ENCODE peak calls at places on chromosome 7, in nine cellular contexts. L, H, D, G, W, S, I, X and R are unnamed samples.

GRCh38 chr7:108266489-108266888 is 136.3 kb upstream of the LAMB4 start:
- DNase-seq in L (no peak), X (no peak), D (no peak), W (no peak), I (no peak), H (no peak), G (no peak), S (no peak), R (no peak)

GRCh38 chr7:28018446-28018845 is 162.1 kb downstream of the JAZF1 start:
- DNase-seq in X (no peak), W (no peak), H (no peak), S (no peak), D (no peak), G (no peak), L (no peak), I (peak), R (no peak)

GRCh38 chr7:50467817-50468610 is 17.9 kb upstream of the FIGNL1 start:
- DNase-seq in G (peak), I (peak), X (peak), D (peak), L (peak), S (peak), H (no peak), W (peak), R (peak)

GRCh38 chr7:129642871-129643515 is 31.5 kb downstream of the NRF1 start:
- DNase-seq in I (no peak), D (no peak), W (no peak), G (no peak), S (no peak), L (peak), X (no peak), H (no peak), R (no peak)

GRCh38 chr7:75762350-75762917 is 9.6 kb downstream of the CCL26 start:
- DNase-seq in S (no peak), L (peak), D (no peak), X (no peak), W (no peak), G (peak), I (peak), H (no peak), R (no peak)

GRCh38 chr7:30079880-30080279 is 51.7 kb downstream of the PLEKHA8 start:
- DNase-seq in W (no peak), D (no peak), S (no peak), L (no peak), I (no peak), G (no peak), X (no peak), H (no peak), R (no peak)

GRCh38 chr7:132430863-132431822 is 145.1 kb downstream of the PLXNA4 start:
- DNase-seq in I (peak), L (no peak), W (peak), S (no peak), H (no peak), X (no peak), D (no peak), G (peak), R (no peak)

GRCh38 chr7:143504937-143505297 is 27.2 kb downstream of the TAS2R41 start:
- DNase-seq in I (peak), L (no peak), H (no peak), S (no peak), G (no peak), D (no peak), W (no peak), X (no peak), R (no peak)

GRCh38 chr7:142873281-142873784 is 12.2 kb downstream of the TRPV6 start:
- DNase-seq in G (peak), D (peak), S (peak), L (peak), H (peak), W (no peak), I (peak), X (peak), R (peak)

GRCh38 chr7:9488555-9488954 is 1055.1 kb downstream of the NXPH1 start:
- DNase-seq in L (no peak), S (no peak), W (no peak), G (no peak), H (no peak), X (no peak), I (peak), D (no peak), R (no peak)

GRCh38 chr7:90613088-90613498 is 17.0 kb downstream of the CDK14 start:
- DNase-seq in S (peak), L (no peak), H (no peak), I (peak), D (no peak), X (no peak), W (no peak), G (no peak), R (no peak)

GRCh38 chr7:94432799-94433198 is 38.1 kb downstream of the COL1A2 start:
- DNase-seq in D (no peak), X (no peak), S (no peak), G (no peak), I (peak), H (no peak), W (no peak), L (no peak), R (no peak)

GRCh38 chr7:112538859-112539258 is 58.1 kb downstream of the LSMEM1 start:
- DNase-seq in W (no peak), I (no peak), S (no peak), X (no peak), D (no peak), H (no peak), L (no peak), G (no peak), R (no peak)

GRCh38 chr7:79528421-79528820 is 75.0 kb upstream of the MAGI2 start:
- DNase-seq in X (no peak), G (no peak), W (no peak), L (no peak), H (no peak), S (no peak), D (no peak), I (no peak), R (no peak)

GRCh38 chr7:130902755-130903357 is 168.8 kb upstream of the KLF14 start:
- DNase-seq in X (no peak), W (no peak), D (no peak), G (no peak), S (no peak), H (no peak), L (no peak), I (no peak), R (no peak)

GRCh38 chr7:101814996-101815825 is 2.2 kb upstream of the CUX1 start:
- DNase-seq in I (no peak), X (peak), S (no peak), G (peak), L (peak), H (no peak), W (peak), D (peak), R (peak)

GRCh38 chr7:115297651-115298050 is 375.8 kb downstream of the MDFIC start:
- DNase-seq in L (no peak), S (no peak), I (peak), G (peak), W (no peak), H (no peak), D (no peak), X (no peak), R (no peak)

GRCh38 chr7:141686074-141686473 is 15.9 kb downstream of the DENND11 start:
- DNase-seq in W (no peak), G (no peak), X (no peak), S (no peak), D (no peak), L (no peak), H (no peak), I (no peak), R (no peak)

GRCh38 chr7:31094271-31094670 is 42.2 kb downstream of the ADCYAP1R1 start:
- DNase-seq in S (no peak), X (no peak), L (no peak), D (no peak), H (peak), I (no peak), W (no peak), G (no peak), R (no peak)

GRCh38 chr7:50730459-50731400 is 52.0 kb downstream of the GRB10 start:
- DNase-seq in X (no peak), S (no peak), D (no peak), I (no peak), H (no peak), G (no peak), W (no peak), L (peak), R (no peak)

GRCh38 chr7:112116894-112117293 is 89.3 kb downstream of the DOCK4 start:
- DNase-seq in L (no peak), S (no peak), H (no peak), X (no peak), D (no peak), I (no peak), G (no peak), W (no peak), R (no peak)

GRCh38 chr7:90173127-90173844 is 19.0 kb downstream of the STEAP1 start:
- DNase-seq in D (no peak), I (peak), L (no peak), H (no peak), S (no peak), W (no peak), G (no peak), X (no peak), R (no peak)

DNA sequence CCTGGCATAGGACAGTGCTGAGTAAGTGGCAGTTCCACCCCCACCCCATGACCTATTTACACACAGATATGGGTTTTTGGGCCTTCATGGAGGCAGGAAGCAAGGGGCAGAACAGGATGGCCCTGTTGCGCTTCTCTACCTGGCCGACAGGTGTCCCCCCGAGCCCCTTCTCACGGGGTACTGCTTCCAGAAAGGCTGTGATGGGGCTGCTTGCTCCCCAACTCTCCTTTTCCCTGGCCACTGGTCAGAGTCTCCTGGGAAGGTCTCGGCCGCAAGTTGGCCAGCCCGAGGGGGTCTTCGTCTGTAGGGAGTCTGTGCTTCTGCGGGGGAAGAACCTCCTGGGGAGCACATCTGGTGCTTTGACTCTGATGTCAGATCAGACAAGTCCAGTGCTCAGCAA is 139.8 kb upstream of the TNS3 start:
- DNase-seq in I (no peak), X (no peak), H (no peak), G (no peak), W (no peak), L (no peak), D (no peak), S (no peak), R (no peak)
- TF ChIP-seq CTCF in I (no peak), X (no peak), H (no peak), G (no peak), W (no peak), L (peak), D (no peak), S (no peak), R (no peak)

DNA sequence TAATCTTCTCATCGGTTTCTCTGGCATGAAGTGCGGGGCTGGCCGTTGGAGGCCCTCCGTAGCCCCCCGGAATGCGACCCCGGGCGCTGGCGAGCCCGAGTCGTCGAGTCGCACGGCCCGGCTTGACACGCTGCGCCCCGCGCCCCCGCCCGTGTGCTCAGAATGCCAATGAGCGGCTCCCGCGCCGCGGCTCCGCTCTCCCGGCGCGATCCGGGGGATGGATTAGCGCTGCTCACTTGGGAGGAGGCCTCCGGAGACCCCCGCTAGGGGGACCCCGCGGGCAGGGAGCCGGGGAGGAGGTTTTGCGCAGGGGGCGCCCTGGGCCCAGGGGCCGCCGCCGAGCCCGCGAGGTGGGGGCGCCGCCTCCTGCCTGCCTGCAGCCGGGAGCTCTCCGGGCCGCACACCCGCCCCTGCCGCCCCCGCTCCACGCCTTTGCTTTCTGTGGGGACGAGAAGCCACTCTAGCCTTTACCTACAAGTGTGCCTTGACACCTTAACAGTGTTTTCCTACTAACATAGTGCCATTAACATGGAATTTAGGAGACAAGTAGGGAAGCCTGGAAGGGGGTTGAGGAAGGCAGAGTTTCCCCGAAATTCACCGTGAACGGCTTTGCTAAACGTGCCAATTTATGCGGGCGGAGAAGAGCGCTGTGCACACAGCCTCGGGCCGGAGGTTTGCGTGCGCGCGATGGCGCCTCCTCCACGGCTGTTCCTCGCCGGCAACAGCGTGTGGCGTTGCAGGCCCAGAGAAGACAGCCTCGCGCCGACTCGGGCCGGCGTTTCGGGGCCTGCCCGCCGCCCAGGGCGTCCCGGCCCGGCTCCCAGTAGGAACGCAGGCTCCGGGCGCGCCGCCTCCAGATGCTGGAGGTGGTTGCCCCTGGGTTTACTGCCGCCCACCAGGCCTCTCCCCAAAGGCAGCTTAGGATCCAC is 7.1 kb downstream of the SHH start:
- DNase-seq in H (no peak), G (peak), D (peak), W (peak), S (peak), I (peak), X (peak), L (peak), R (peak)
- TF ChIP-seq CTCF in H (no peak), G (peak), D (peak), W (peak), S (peak), I (peak), X (peak), L (peak), R (peak)

DNA sequence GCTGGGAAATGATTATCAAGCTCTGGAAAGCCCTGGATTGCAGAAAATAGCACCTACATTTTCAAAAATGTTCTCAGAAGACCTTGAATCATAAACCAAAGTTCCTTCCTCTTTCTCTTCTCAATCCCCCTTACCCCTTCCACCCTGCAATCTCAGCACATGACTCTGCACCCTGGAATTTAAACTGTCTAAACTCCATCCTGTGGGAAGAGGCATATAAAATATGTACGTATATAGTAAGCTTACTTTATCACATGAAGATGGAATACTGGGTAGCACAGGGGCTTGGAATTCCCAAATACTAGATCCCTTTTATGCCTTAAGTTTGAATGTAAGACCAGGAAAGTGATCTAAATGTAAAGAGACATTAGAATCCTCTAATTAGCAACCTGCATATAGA is 7.7 kb downstream of the AGMO start:
- DNase-seq in X (no peak), L (no peak), W (no peak), G (no peak), D (no peak), I (peak), S (no peak), H (no peak), R (no peak)
- TF ChIP-seq CTCF in X (no peak), L (no peak), W (no peak), G (no peak), D (no peak), I (no peak), S (no peak), H (no peak), R (no peak)

DNA sequence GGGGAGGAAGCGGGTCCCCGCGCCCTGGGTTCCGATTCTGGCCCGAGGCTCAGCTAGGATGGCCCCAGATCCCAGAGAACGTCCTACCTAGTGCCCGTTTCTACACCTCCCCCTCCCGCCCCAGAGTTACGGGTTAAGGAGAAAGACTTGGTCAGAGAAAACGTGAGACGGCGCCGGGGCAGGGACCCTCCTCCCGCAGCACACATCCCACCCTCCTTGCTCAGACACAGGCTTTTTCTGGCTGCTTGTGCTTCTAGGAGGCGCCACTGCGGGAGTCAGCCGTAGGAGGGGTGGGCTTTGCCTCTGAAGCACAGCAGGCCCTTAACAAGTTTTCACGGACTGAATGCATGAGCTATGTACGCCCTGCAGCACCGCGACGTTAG is 104.9 kb upstream of the LEP start:
- DNase-seq in H (no peak), D (peak), X (peak), I (no peak), G (peak), S (no peak), L (peak), W (no peak), R (peak)
- TF ChIP-seq CTCF in H (no peak), D (no peak), X (peak), I (no peak), G (no peak), S (no peak), L (no peak), W (no peak), R (no peak)

GRCh38 chr7:3242398-3242972 is 58.6 kb upstream of the SDK1 start:
- DNase-seq in G (no peak), X (no peak), H (no peak), I (no peak), S (no peak), D (no peak), W (no peak), L (no peak), R (no peak)

GRCh38 chr7:3239291-3239691 is 61.8 kb upstream of the SDK1 start:
- DNase-seq in L (no peak), X (no peak), S (no peak), G (no peak), H (no peak), W (no peak), D (no peak), I (no peak), R (no peak)

GRCh38 chr7:3241686-3242258 is 59.3 kb upstream of the SDK1 start:
- DNase-seq in G (no peak), W (no peak), L (no peak), X (no peak), I (no peak), D (no peak), S (no peak), H (no peak), R (no peak)

GRCh38 chr7:3238525-3239210 is 62.4 kb upstream of the SDK1 start:
- DNase-seq in D (no peak), X (no peak), H (no peak), S (no peak), L (no peak), G (no peak), I (peak), W (no peak), R (no peak)

DNA sequence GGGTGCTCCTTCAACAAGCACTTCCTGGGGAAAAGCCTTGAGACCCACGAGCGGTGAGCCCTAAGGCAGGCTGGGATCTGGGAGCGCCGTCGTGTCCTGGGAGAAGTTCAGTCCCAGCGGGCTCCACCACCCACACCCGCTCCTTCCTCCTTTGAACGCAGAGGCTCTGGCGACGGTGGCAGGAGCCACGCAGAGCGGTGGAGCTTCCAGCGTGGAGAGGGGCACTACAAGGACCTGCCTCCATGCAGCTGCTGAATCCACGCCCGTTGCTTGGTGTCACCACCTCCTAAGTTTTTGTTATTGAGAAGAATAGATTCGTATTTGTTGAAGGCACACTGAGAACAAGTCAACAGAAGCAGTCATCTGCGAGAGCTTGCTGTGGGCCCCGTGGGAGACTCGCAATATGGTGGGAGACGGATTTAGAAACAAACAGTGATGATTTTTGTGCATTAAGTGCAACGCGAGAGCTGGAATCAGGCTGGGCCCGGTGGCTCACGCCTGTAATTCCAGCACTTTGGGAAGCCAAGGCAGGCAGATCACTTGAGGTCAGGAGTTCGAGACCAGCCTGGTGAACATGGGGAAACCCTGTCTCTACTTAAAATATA is 60.1 kb upstream of the SDK1 start:
- DNase-seq in S (no peak), G (no peak), I (no peak), H (no peak), L (no peak), X (no peak), W (no peak), D (no peak), R (no peak)
- TF ChIP-seq CTCF in S (no peak), G (no peak), I (no peak), H (no peak), L (no peak), X (no peak), W (no peak), D (no peak), R (no peak)

GRCh38 chr7:153103219-153103618 is 343.7 kb downstream of the ACTR3B start:
- DNase-seq in W (no peak), G (no peak), D (no peak), I (no peak), H (no peak), S (no peak), X (no peak), L (no peak), R (no peak)
- TF ChIP-seq CTCF in W (no peak), G (no peak), D (no peak), I (no peak), H (no peak), S (no peak), X (no peak), L (no peak), R (no peak)

GRCh38 chr7:41303709-41304108 is 399.2 kb downstream of the INHBA start:
- DNase-seq in I (no peak), H (no peak), S (no peak), G (no peak), D (no peak), L (no peak), W (no peak), X (no peak), R (no peak)

GRCh38 chr7:41297167-41297566 is 405.7 kb downstream of the INHBA start:
- DNase-seq in W (no peak), S (no peak), D (no peak), X (no peak), L (peak), I (peak), H (no peak), G (no peak), R (no peak)

GRCh38 chr7:41294556-41295454 is 408.1 kb downstream of the INHBA start:
- DNase-seq in H (no peak), X (no peak), D (no peak), I (no peak), W (no peak), G (no peak), S (no peak), L (no peak), R (no peak)

GRCh38 chr7:41295455-41295815 is 407.5 kb downstream of the INHBA start:
- DNase-seq in I (no peak), S (no peak), D (no peak), H (no peak), L (no peak), G (no peak), X (no peak), W (no peak), R (no peak)

GRCh38 chr7:41298343-41298875 is 404.5 kb downstream of the INHBA start:
- DNase-seq in I (no peak), S (no peak), H (no peak), G (no peak), L (no peak), X (no peak), D (no peak), W (no peak), R (no peak)
- TF ChIP-seq CTCF in I (no peak), S (no peak), H (no peak), G (no peak), L (no peak), X (no peak), D (no peak), W (no peak), R (no peak)

GRCh38 chr7:69526570-69526969 is 71.7 kb upstream of the AUTS2 start:
- DNase-seq in I (no peak), L (no peak), G (no peak), D (no peak), S (no peak), W (no peak), X (no peak), H (no peak), R (no peak)
- TF ChIP-seq CTCF in I (no peak), L (no peak), G (no peak), D (no peak), S (no peak), W (no peak), X (no peak), H (no peak), R (no peak)

GRCh38 chr7:47988496-47989386 is 9.3 kb upstream of the HUS1 start:
- DNase-seq in G (peak), I (peak), W (no peak), S (no peak), D (peak), H (no peak), X (peak), L (no peak), R (no peak)
- TF ChIP-seq CTCF in G (peak), I (peak), W (peak), S (peak), D (peak), H (no peak), X (peak), L (peak), R (peak)